ENCODE peak calls at places on chromosome 16, in four cellular contexts. One of them, this sample, is unnamed. For H3K4me1, the result is how much of the 10 kb centered on the place peaks cover.

GRCh38 chr16:1817276-1817589 is 9.4 kb downstream of the HAGH start:
- DNase-seq in uterus: no peak
- DNase-seq in IMR-90: no peak
- DNase-seq in heart left ventricle: no peak
- DNase-seq in this sample: no peak

GRCh38 chr16:57692636-57693035 is 2.0 kb upstream of the DRC7 start:
- DNase-seq in IMR-90: no peak
- DNase-seq in uterus: no peak
- DNase-seq in heart left ventricle: no peak
- DNase-seq in this sample: no peak

GRCh38 chr16:85313541-85314208 is 201.4 kb upstream of the CIBAR2 start:
- DNase-seq in uterus: no peak
- DNase-seq in heart left ventricle: no peak
- DNase-seq in IMR-90: peak
- DNase-seq in this sample: no peak

GRCh38 chr16:85415196-85415988 is 197.7 kb upstream of the GSE1 start:
- DNase-seq in heart left ventricle: no peak
- DNase-seq in IMR-90: no peak
- DNase-seq in uterus: no peak
- DNase-seq in this sample: peak

GRCh38 chr16:86355538-86355937 is 154.8 kb upstream of the FOXF1 start:
- DNase-seq in uterus: no peak
- DNase-seq in heart left ventricle: no peak
- DNase-seq in IMR-90: peak
- DNase-seq in this sample: no peak

GRCh38 chr16:19505600-19506303 is 16.1 kb downstream of the GDE1 start:
- DNase-seq in uterus: no peak
- DNase-seq in heart left ventricle: peak
- DNase-seq in IMR-90: peak
- DNase-seq in this sample: no peak

GRCh38 chr16:69535123-69536050 is 30.4 kb upstream of the NFAT5 start:
- DNase-seq in uterus: no peak
- DNase-seq in IMR-90: peak
- DNase-seq in heart left ventricle: no peak
- DNase-seq in this sample: no peak

GRCh38 chr16:2799852-2800226 is 1.6 kb downstream of the PRSS41 start:
- DNase-seq in heart left ventricle: no peak
- DNase-seq in uterus: no peak
- DNase-seq in IMR-90: peak
- DNase-seq in this sample: no peak

GRCh38 chr16:81694494-81695285 is 84.4 kb upstream of the PLCG2 start:
- DNase-seq in IMR-90: no peak
- DNase-seq in heart left ventricle: peak
- DNase-seq in uterus: peak
- DNase-seq in this sample: no peak

GRCh38 chr16:86673090-86673955 is 95.0 kb downstream of the FOXL1 start:
- DNase-seq in IMR-90: no peak
- DNase-seq in heart left ventricle: no peak
- DNase-seq in uterus: no peak
- DNase-seq in this sample: no peak

GRCh38 chr16:14300631-14301149 is 229.6 kb downstream of the MRTFB start:
- DNase-seq in heart left ventricle: peak
- DNase-seq in uterus: peak
- DNase-seq in IMR-90: peak
- DNase-seq in this sample: peak

GRCh38 chr16:21100447-21100846 is 50.2 kb downstream of the DNAH3 start:
- DNase-seq in uterus: no peak
- DNase-seq in heart left ventricle: no peak
- DNase-seq in IMR-90: peak
- DNase-seq in this sample: no peak

GRCh38 chr16:70608516-70608915 is 37.8 kb upstream of the IL34 start:
- DNase-seq in IMR-90: no peak
- DNase-seq in uterus: no peak
- DNase-seq in heart left ventricle: no peak
- DNase-seq in this sample: no peak

GRCh38 chr16:69199382-69199781 is 12.4 kb downstream of the SNTB2 start:
- DNase-seq in heart left ventricle: no peak
- DNase-seq in uterus: peak
- DNase-seq in IMR-90: peak
- DNase-seq in this sample: peak

GRCh38 chr16:30604316-30604947 is 5.8 kb downstream of the ZNF689 start:
- DNase-seq in heart left ventricle: no peak
- DNase-seq in uterus: no peak
- DNase-seq in IMR-90: no peak
- DNase-seq in this sample: no peak

GRCh38 chr16:85389679-85390470 is 223.2 kb upstream of the GSE1 start:
- DNase-seq in heart left ventricle: no peak
- DNase-seq in uterus: no peak
- DNase-seq in IMR-90: no peak
- DNase-seq in this sample: no peak

GRCh38 chr16:31452631-31453106 is 6.6 kb upstream of the ARMC5 start:
- DNase-seq in heart left ventricle: no peak
- DNase-seq in IMR-90: peak
- DNase-seq in uterus: no peak
- DNase-seq in this sample: no peak

GRCh38 chr16:48918520-48919258 is 308.7 kb upstream of the N4BP1 start:
- DNase-seq in IMR-90: no peak
- DNase-seq in uterus: no peak
- DNase-seq in heart left ventricle: no peak
- DNase-seq in this sample: no peak

GRCh38 chr16:21083729-21084268 is 66.8 kb downstream of the DNAH3 start:
- DNase-seq in IMR-90: peak
- DNase-seq in heart left ventricle: peak
- DNase-seq in uterus: peak
- DNase-seq in this sample: peak

GRCh38 chr16:52074133-52074532 is 472.8 kb downstream of the TOX3 start:
- DNase-seq in IMR-90: no peak
- DNase-seq in heart left ventricle: no peak
- DNase-seq in uterus: no peak
- DNase-seq in this sample: no peak

GRCh38 chr16:16025214-16025968 is 76.0 kb downstream of the ABCC1 start:
- DNase-seq in uterus: no peak
- DNase-seq in IMR-90: peak
- DNase-seq in heart left ventricle: no peak
- DNase-seq in this sample: no peak

GRCh38 chr16:50416388-50416787 is 47.6 kb upstream of the BRD7 start:
- DNase-seq in IMR-90: no peak
- DNase-seq in heart left ventricle: no peak
- DNase-seq in uterus: no peak
- DNase-seq in this sample: no peak

GRCh38 chr16:21104124-21104860 is 46.4 kb downstream of the DNAH3 start:
- DNase-seq in IMR-90: peak
- DNase-seq in uterus: no peak
- DNase-seq in heart left ventricle: no peak
- DNase-seq in this sample: no peak

GRCh38 chr16:4212934-4213296 is 29.0 kb downstream of the SRL start:
- DNase-seq in IMR-90: peak
- DNase-seq in uterus: no peak
- DNase-seq in heart left ventricle: no peak
- DNase-seq in this sample: peak

GRCh38 chr16:4339909-4340308 is 11.2 kb downstream of the PAM16 start:
- DNase-seq in IMR-90: peak
- DNase-seq in heart left ventricle: no peak
- DNase-seq in uterus: peak
- DNase-seq in this sample: no peak

GRCh38 chr16:87233928-87234327 is 83.3 kb downstream of the C16orf95 start:
- DNase-seq in IMR-90: peak
- DNase-seq in heart left ventricle: no peak
- DNase-seq in uterus: no peak
- DNase-seq in this sample: no peak

GRCh38 chr16:80014241-80014939 is 413.9 kb upstream of the MAF start:
- DNase-seq in heart left ventricle: no peak
- DNase-seq in IMR-90: no peak
- DNase-seq in uterus: no peak
- DNase-seq in this sample: no peak

GRCh38 chr16:69301187-69301586 is 10.0 kb upstream of the VPS4A start:
- DNase-seq in uterus: no peak
- DNase-seq in heart left ventricle: no peak
- DNase-seq in IMR-90: no peak
- DNase-seq in this sample: no peak

GRCh38 chr16:48911700-48912099 is 301.7 kb upstream of the N4BP1 start:
- DNase-seq in heart left ventricle: no peak
- DNase-seq in IMR-90: peak
- DNase-seq in uterus: no peak
- DNase-seq in this sample: no peak

GRCh38 chr16:86203557-86204275 is 304.8 kb downstream of the IRF8 start:
- DNase-seq in uterus: no peak
- DNase-seq in heart left ventricle: no peak
- DNase-seq in IMR-90: no peak
- DNase-seq in this sample: no peak

GRCh38 chr16:65494609-65495008 is 372.7 kb upstream of the CDH11 start:
- DNase-seq in heart left ventricle: no peak
- DNase-seq in IMR-90: no peak
- DNase-seq in uterus: no peak
- DNase-seq in this sample: no peak

GRCh38 chr16:57644383-57645014 is 16.1 kb downstream of the ADGRG1 start:
- DNase-seq in IMR-90: no peak
- DNase-seq in uterus: no peak
- DNase-seq in heart left ventricle: no peak
- DNase-seq in this sample: no peak

GRCh38 chr16:58494981-58495860 is 4.7 kb upstream of the NDRG4 start:
- DNase-seq in uterus: peak
- DNase-seq in heart left ventricle: peak
- DNase-seq in IMR-90: peak
- DNase-seq in this sample: no peak

GRCh38 chr16:85746431-85747227 is 4.3 kb downstream of the C16orf74 start:
- DNase-seq in heart left ventricle: no peak
- DNase-seq in uterus: no peak
- DNase-seq in IMR-90: peak
- DNase-seq in this sample: no peak

GRCh38 chr16:85082553-85083050 is 29.7 kb downstream of the CIBAR2 start:
- DNase-seq in heart left ventricle: no peak
- DNase-seq in IMR-90: no peak
- DNase-seq in uterus: no peak
- DNase-seq in this sample: peak

GRCh38 chr16:57022445-57022844 is 33.1 kb downstream of the NLRC5 start:
- DNase-seq in heart left ventricle: no peak
- DNase-seq in uterus: no peak
- DNase-seq in IMR-90: no peak
- DNase-seq in this sample: no peak

GRCh38 chr16:56352351-56353053 is 72.8 kb downstream of the AMFR start:
- DNase-seq in uterus: peak
- DNase-seq in IMR-90: no peak
- DNase-seq in heart left ventricle: no peak
- DNase-seq in this sample: peak

GRCh38 chr16:54286330-54287017 is at the start of gene IRX3:
- DNase-seq in uterus: peak
- DNase-seq in IMR-90: peak
- DNase-seq in heart left ventricle: peak
- DNase-seq in this sample: peak
- TF ChIP-seq POLR2A in uterus: no peak
- TF ChIP-seq POLR2A in IMR-90: no peak
- TF ChIP-seq POLR2A in heart left ventricle: no peak
- TF ChIP-seq POLR2A in this sample: peak

GRCh38 chr16:531494-532125 is 4.1 kb downstream of the CAPN15 start:
- DNase-seq in heart left ventricle: no peak
- DNase-seq in uterus: no peak
- DNase-seq in IMR-90: no peak
- DNase-seq in this sample: no peak
- H3K4me1 ChIP-seq in heart left ventricle: under half
- H3K4me1 ChIP-seq in uterus: under half
- H3K4me1 ChIP-seq in IMR-90: under half
- H3K4me1 ChIP-seq in this sample: half or more

GRCh38 chr16:27685802-27686201 is 135.9 kb downstream of the KATNIP start:
- DNase-seq in heart left ventricle: no peak
- DNase-seq in uterus: no peak
- DNase-seq in IMR-90: peak
- DNase-seq in this sample: no peak
- TF ChIP-seq CTCF in heart left ventricle: no peak
- TF ChIP-seq CTCF in uterus: no peak
- TF ChIP-seq CTCF in IMR-90: no peak
- TF ChIP-seq CTCF in this sample: no peak

DNA sequence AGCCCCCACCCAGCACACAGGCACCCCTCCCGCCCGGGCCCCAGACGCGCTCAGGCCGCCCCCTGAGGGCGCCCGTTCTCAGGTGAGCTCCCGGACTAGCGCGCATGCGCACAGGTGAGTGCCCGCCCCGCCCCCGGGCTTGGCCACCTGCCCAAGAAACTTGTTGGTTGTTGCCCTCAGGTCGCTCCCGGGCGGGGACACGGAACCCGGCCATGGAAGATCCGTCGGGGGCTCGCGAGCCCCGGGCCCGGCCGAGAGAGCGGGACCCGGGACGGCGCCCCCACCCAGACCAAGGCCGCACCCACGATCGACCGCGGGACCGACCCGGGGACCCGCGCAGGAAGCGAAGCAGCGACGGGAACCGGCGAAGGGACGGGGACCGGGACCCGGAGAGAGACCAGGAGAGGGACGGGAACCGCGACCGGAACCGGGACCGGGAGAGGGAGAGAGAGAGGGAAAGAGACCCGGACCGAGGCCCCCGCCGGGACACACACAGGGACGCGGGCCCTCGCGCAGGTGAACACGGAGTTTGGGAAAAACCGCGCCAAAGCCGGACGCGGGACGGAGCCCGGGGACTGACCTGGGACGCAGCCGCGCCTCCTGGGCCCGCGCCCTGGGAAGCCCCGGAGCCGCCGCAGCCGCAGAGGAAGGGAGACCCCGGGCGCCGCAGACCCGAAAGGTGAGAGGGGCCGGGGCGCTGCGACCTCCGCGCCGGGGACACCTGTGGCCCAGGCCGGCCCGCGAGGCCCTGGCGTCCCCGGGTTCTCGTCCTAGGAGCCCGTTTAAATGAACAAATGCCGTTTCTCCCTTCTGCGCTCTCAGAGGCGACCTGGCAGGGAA is at the start of gene MARVELD3:
- DNase-seq in IMR-90: no peak
- DNase-seq in uterus: no peak
- DNase-seq in heart left ventricle: no peak
- DNase-seq in this sample: no peak
- TF ChIP-seq POLR2A in IMR-90: no peak
- TF ChIP-seq POLR2A in uterus: no peak
- TF ChIP-seq POLR2A in heart left ventricle: no peak
- TF ChIP-seq POLR2A in this sample: no peak

DNA sequence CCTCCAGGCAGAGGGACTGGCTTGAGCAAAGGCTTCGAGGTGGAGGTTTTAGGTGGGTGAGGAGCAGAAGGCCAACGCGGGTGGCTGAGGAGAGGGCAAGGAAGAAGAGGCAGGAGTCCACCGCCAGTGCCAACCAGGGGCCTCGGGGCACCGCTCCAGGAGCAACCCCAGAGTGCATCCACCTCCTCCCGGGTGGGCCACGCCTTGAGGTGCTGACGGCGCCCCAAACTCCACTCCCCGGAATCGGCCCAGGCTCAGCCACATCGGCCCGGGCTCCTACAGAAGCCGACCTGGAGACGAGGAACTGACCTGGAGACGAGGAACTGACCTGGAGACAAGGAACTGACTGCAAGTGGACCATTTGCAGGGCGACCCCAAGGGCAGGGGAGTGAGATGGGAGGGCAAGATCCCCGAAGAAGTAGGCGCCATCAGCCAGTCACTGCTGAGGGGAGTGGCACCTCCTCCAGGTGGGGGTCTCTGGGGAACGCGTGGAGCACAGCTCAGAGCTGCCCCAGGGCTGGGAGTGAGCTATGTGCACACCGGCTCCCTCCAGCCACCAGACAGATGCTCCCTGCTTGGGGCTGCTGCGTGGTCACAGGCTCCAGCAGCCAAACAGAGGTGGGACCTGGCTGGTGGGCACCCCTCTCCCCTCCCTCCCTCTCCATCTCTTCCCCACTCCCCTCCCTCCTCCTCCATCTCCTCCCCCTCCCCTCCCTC is 29.2 kb upstream of the CBFA2T3 start:
- DNase-seq in heart left ventricle: no peak
- DNase-seq in IMR-90: no peak
- DNase-seq in uterus: no peak
- DNase-seq in this sample: no peak
- H3K4me1 ChIP-seq in heart left ventricle: under half
- H3K4me1 ChIP-seq in IMR-90: under half
- H3K4me1 ChIP-seq in uterus: under half
- H3K4me1 ChIP-seq in this sample: under half